ENCODE peak calls at places on chromosomes 11 and 22, in ten cellular contexts. Z, H, E, W, V, M, N, R, D and J are unnamed samples.

GRCh38 chr11:13955971-13956421 is 6.5 kb upstream of the SPON1 start:
- DNase-seq in Z (peak; percentile 80), H (peak; percentile 76), E (peak; percentile 83), W (peak; percentile 84), V (peak; percentile 44), M (peak; percentile 71), N (peak; percentile 56), R (peak; percentile 79), D (peak; percentile 48), J (no peak)

GRCh38 chr22:40419718-40420117 is 49.3 kb downstream of the SGSM3 start:
- DNase-seq in Z (no peak), H (no peak), E (no peak), W (no peak), V (no peak), M (no peak), N (no peak), R (no peak), D (no peak), J (peak; percentile 4)

GRCh38 chr11:96008161-96008560 is 84.3 kb upstream of the MTMR2 start:
- DNase-seq in Z (no peak), H (no peak), E (no peak), W (no peak), V (no peak), M (peak; percentile 95), N (no peak), R (no peak), D (peak; percentile 49), J (no peak)

GRCh38 chr11:613369-613968 is 2.3 kb downstream of the IRF7 start:
- DNase-seq in Z (peak; percentile 63), H (peak; percentile 70), E (peak; percentile 92), W (peak; percentile 89), V (peak; percentile 88), M (no peak), N (peak; percentile 48), R (peak; percentile 89), D (peak; percentile 37), J (peak; percentile 60)

GRCh38 chr22:23862103-23862502 is 4.4 kb downstream of the SLC2A11 start:
- DNase-seq in Z (no peak), H (peak; percentile 49), E (peak; percentile 68), W (peak; percentile 74), V (peak; percentile 65), M (peak; percentile 52), N (peak; percentile 50), R (peak; percentile 50), D (peak; percentile 36), J (no peak)

GRCh38 chr22:23243006-23243573 is 62.8 kb downstream of the BCR start:
- DNase-seq in Z (peak; percentile 72), H (no peak), E (peak; percentile 86), W (peak; percentile 96), V (no peak), M (no peak), N (no peak), R (peak; percentile 54), D (peak; percentile 28), J (no peak)

GRCh38 chr11:32266611-32267010 is 168.7 kb downstream of the WT1 start:
- DNase-seq in Z (no peak), H (no peak), E (no peak), W (no peak), V (no peak), M (peak; percentile 4), N (no peak), R (peak; percentile 44), D (peak; percentile 53), J (no peak)

GRCh38 chr22:43346521-43346929 is 3.4 kb upstream of the SCUBE1 start:
- DNase-seq in Z (peak; percentile 51), H (peak; percentile 50), E (peak; percentile 78), W (peak; percentile 85), V (peak; percentile 73), M (no peak), N (peak; percentile 29), R (peak; percentile 76), D (peak; percentile 7), J (no peak)

GRCh38 chr22:17783317-17783716 is 9.0 kb upstream of the BID start:
- DNase-seq in Z (no peak), H (no peak), E (no peak), W (no peak), V (no peak), M (no peak), N (no peak), R (no peak), D (no peak), J (no peak)

GRCh38 chr11:22263613-22264012 is 70.7 kb downstream of the ANO5 start:
- DNase-seq in Z (no peak), H (no peak), E (no peak), W (no peak), V (no peak), M (no peak), N (no peak), R (no peak), D (no peak), J (no peak)

GRCh38 chr11:6771926-6772898 is at the start of gene OR2AG2:
- DNase-seq in Z (no peak), H (no peak), E (no peak), W (no peak), V (no peak), M (no peak), N (no peak), R (no peak), D (no peak), J (no peak)

GRCh38 chr11:128488471-128488870 is 98.9 kb downstream of the ETS1 start:
- DNase-seq in Z (no peak), H (peak; percentile 38), E (no peak), W (no peak), V (no peak), M (peak; percentile 98), N (no peak), R (no peak), D (peak; percentile 97), J (no peak)

GRCh38 chr11:42462558-42463310 is 849.1 kb upstream of the API5 start:
- DNase-seq in Z (no peak), H (peak; percentile 25), E (no peak), W (no peak), V (no peak), M (no peak), N (peak; percentile 18), R (no peak), D (peak; percentile 92), J (no peak)

DNA sequence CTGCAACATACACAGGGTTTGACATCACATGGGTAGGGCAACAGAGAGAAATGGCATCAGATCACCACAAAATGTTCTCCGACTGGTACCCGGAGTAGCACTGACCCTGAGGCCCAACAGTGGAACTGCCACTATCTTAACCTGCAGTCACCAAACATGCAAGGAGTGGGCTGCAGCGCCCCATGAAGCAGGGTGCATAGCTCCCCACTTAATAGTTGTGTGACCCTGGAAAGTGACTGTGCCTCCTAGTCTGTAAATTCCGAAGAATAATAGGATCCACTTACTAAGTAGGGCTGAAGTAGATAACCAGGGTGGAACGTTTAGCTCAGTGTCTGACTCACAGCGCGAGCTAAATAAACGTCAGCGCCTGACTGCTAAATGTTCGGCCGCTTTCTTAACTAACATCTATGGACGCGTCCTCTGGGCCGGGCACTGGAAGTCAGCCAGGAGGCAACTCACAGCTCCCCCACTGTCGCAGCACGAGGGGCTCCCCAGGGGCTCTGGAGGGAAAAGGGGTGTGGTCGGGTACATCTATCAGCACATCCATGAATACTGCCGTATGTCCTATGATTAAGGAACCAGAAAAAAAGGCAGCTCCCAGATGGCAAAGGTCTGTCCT is 777 bp downstream of the LTO1 start:
- DNase-seq in Z (no peak), H (peak; percentile 80), E (peak; percentile 41), W (peak; percentile 17), V (no peak), M (peak; percentile 92), N (peak; percentile 56), R (peak; percentile 78), D (peak; percentile 88), J (peak; percentile 69)
- H3K4me2 ChIP-seq in Z (peak overlapping the region; percentile 86), H (peak overlapping the region; percentile 99), E (peak overlapping the region; percentile 91), W (peak overlapping the region; percentile 99), V (peak overlapping the region; percentile 100), M (peak overlapping the region; percentile 99), N (peak overlapping the region; percentile 87), R (peak overlapping the region; percentile 96), D (peak overlapping the region; percentile 99), J (peak overlapping the region; percentile 94)

DNA sequence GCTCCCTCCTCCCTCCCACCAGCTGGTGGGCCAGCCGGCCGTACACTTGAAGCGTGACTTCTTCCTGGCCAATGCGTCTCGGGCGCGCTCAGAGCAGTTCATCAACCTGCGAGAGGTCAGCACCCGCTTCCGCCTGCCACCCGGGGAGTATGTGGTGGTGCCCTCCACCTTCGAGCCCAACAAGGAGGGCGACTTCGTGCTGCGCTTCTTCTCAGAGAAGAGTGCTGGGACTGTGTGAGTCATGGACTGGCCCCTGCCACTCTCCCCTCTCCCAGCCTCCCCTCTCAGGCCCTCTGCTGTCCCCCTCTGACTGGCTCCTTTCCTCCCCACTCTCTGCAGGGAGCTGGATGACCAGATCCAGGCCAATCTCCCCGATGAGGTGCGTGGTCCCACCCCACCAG is 24.7 kb downstream of the CAPN1 start:
- DNase-seq in Z (no peak), H (no peak), E (no peak), W (no peak), V (no peak), M (no peak), N (no peak), R (no peak), D (no peak), J (no peak)
- H3K36me3 ChIP-seq in Z (peaks cover 12% of the 10 kb centered on the region), H (peaks cover 59% of the 10 kb centered on the region), E (no peaks in the 10 kb centered on the region), W (peaks cover 15% of the 10 kb centered on the region), V (peaks cover 17% of the 10 kb centered on the region), M (peaks cover 70% of the 10 kb centered on the region), N (peaks cover 50% of the 10 kb centered on the region), R (no peaks in the 10 kb centered on the region), D (peaks cover 40% of the 10 kb centered on the region), J (peaks cover 25% of the 10 kb centered on the region)

DNA sequence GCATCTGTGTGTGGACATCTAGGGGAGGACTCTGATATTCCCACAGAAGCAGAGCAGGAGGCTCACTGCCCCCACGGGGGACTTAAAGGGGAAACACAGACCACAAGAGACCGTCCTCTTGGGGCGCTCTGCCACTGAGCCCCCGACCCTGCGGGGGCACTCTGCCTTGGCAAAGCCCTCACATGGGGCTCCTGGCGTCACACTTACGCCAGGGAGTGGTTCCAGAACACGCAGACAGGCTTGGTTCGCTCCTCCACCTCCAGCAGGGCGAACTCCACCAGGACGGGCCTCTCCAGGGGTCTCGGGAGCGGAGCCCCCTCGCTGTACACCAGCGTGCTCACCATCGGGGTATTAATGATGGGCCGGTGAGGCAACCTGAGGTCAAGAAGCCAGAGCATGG is 45.1 kb downstream of the TRMU start:
- DNase-seq in Z (no peak), H (no peak), E (no peak), W (no peak), V (no peak), M (no peak), N (no peak), R (no peak), D (no peak), J (no peak)
- H3K4me2 ChIP-seq in Z (no peak overlapping the region), H (no peak overlapping the region), E (no peak overlapping the region), W (no peak overlapping the region), V (no peak overlapping the region), M (no peak overlapping the region), N (no peak overlapping the region), R (no peak overlapping the region), D (no peak overlapping the region), J (no peak overlapping the region)

DNA sequence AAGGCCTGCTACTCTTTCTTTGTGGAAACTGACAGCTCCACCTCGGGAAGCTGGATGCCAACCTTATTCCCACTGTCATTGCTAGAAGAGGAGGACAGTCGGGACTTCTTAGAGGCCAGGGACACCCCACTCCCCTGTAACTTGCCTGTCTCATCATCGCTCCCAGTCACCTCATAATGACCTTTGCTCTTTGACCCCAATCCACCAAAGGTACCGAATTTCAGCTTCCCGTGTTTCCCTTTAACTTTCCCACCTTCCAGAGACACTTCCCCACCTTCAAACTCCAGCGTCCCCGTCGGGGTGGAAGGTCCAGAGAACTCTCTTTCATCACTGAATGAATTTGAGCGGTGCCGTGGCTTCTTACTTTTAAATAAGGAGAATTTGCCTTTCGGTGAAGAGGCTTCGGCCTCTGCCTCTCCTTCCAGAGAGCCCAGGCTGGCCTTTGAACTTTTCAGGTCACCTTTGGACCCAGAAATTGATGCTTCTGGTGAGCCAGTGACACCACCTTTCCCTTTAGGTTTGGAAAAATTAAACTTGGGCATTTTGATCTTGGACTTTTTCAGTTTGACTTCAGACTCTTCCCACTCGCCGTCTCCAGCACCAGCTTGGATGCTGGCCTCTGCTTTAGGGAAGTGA is 29.8 kb downstream of the AHNAK start:
- DNase-seq in Z (no peak), H (no peak), E (no peak), W (no peak), V (no peak), M (no peak), N (no peak), R (no peak), D (no peak), J (no peak)
- H3K36me3 ChIP-seq in Z (no peaks in the 10 kb centered on the region), H (peaks cover 40% of the 10 kb centered on the region), E (no peaks in the 10 kb centered on the region), W (no peaks in the 10 kb centered on the region), V (peaks cover 58% of the 10 kb centered on the region), M (peaks cover 68% of the 10 kb centered on the region), N (peaks cover 19% of the 10 kb centered on the region), R (no peaks in the 10 kb centered on the region), D (peaks cover 43% of the 10 kb centered on the region), J (peaks cover 55% of the 10 kb centered on the region)